ENCODE peak calls at places on chromosomes 3 and 15, in six cellular contexts. L is body of pancreas, Y is foreskin keratinocyte, H is fibroblast of mammary gland, P is bronchial epithelial cell, B is A549. S is an unnamed sample.

GRCh38 chr3:148083501-148084267 is 614.0 kb upstream of the AGTR1 start:
- DNase-seq in L (no peak), Y (no peak), H (no peak), P (no peak), B (no peak), S (no peak)

GRCh38 chr3:193948459-193948858 is 187.5 kb upstream of the HES1 start:
- DNase-seq in L (no peak), Y (no peak), H (no peak), P (no peak), B (no peak), S (no peak)

GRCh38 chr15:55132672-55133071 is 64.1 kb downstream of the RSL24D1 start:
- DNase-seq in L (no peak), Y (no peak), H (no peak), P (no peak), B (no peak), S (no peak)

GRCh38 chr3:125280966-125281365 is 68.4 kb upstream of the SLC12A8 start:
- DNase-seq in L (no peak), Y (peak), H (peak), P (peak), B (no peak), S (peak)

GRCh38 chr3:129441782-129442181 is 1.8 kb downstream of the IFT122 start:
- DNase-seq in L (peak), Y (no peak), H (peak), P (no peak), B (no peak), S (no peak)

GRCh38 chr15:45386420-45386819 is 8.1 kb upstream of the GATM start:
- DNase-seq in L (peak), Y (no peak), H (no peak), P (peak), B (no peak), S (no peak)

GRCh38 chr15:77111813-77112212 is 40.9 kb upstream of the TSPAN3 start:
- DNase-seq in L (no peak), Y (no peak), H (no peak), P (no peak), B (no peak), S (no peak)

GRCh38 chr15:91142097-91142744 is 42.2 kb downstream of the SV2B start:
- DNase-seq in L (peak), Y (peak), H (peak), P (peak), B (peak), S (peak)

GRCh38 chr3:134361162-134361831 is 12.9 kb downstream of the AMOTL2 start:
- DNase-seq in L (no peak), Y (no peak), H (no peak), P (no peak), B (no peak), S (no peak)

GRCh38 chr3:169354774-169355501 is 308.6 kb downstream of the MECOM start:
- DNase-seq in L (no peak), Y (no peak), H (no peak), P (no peak), B (no peak), S (no peak)

GRCh38 chr15:96341465-96342142 is 11.1 kb downstream of the NR2F2 start:
- DNase-seq in L (peak), Y (no peak), H (peak), P (no peak), B (no peak), S (no peak)

GRCh38 chr15:99442268-99442897 is 123.4 kb upstream of the MEF2A start:
- DNase-seq in L (no peak), Y (peak), H (peak), P (peak), B (peak), S (peak)

GRCh38 chr3:62665627-62666433 is 209.4 kb downstream of the CADPS start:
- DNase-seq in L (peak), Y (peak), H (peak), P (peak), B (peak), S (peak)

GRCh38 chr15:33581032-33581431 is 270.3 kb downstream of the RYR3 start:
- DNase-seq in L (no peak), Y (peak), H (peak), P (peak), B (no peak), S (no peak)

GRCh38 chr15:41494190-41494921 is 682 bp downstream of the ITPKA start:
- DNase-seq in L (peak), Y (no peak), H (no peak), P (no peak), B (peak), S (peak)

GRCh38 chr3:34568766-34569165 is 770.3 kb downstream of the PDCD6IP start:
- DNase-seq in L (no peak), Y (no peak), H (no peak), P (peak), B (no peak), S (no peak)

GRCh38 chr3:9351709-9352126 is 11.1 kb upstream of the THUMPD3 start:
- DNase-seq in L (no peak), Y (peak), H (no peak), P (peak), B (no peak), S (peak)

DNA sequence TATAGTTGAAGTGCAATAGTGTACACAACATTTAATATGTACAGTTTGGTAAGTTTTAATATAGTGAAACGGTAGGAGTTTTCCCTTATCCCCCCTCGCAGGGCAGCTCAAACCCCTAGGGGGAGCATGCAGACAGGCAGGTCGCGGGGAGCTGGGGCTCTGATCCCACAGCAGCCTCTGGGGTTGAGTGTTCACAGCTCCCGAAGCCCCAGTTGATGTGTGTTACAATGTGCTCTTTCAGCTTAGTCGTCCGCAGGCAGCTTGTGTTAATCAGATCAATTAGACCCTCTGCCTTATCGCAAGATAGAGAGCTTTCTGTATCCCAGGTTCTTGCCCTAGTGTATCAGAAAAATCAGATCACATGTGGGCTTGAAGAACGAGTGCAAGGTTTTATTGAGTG is 143.1 kb upstream of the CHRNA7 start:
- DNase-seq in L (no peak), Y (no peak), H (no peak), P (no peak), B (no peak), S (no peak)
- TF ChIP-seq CTCF in L (no peak), Y (no peak), H (no peak), P (no peak), B (no peak), S (no peak)

GRCh38 chr3:141410408-141410807 is 42.1 kb downstream of the ZBTB38 start:
- DNase-seq in L (peak), Y (no peak), H (peak), P (no peak), B (no peak), S (no peak)
- TF ChIP-seq CTCF in L (no peak), Y (no peak), H (no peak), P (no peak), B (no peak), S (no peak)

DNA sequence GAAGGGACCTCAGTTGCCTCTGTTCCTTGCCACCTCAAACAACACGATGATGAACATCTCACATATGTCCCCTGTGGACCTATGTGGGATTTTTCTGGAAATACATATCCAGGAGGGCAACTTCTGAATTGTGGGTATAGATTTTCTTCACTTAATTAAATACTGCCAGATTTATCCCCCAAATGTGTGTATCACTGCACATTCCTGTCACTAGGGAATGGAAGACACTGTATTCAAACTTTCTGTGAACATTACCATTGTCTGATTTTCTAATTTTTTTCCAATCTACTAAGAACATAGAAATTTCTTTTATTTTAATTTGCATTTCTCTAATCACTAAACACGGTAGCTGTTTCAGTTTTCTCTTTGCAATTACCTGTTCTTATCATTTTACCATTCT is 102.0 kb upstream of the MRPS22 start:
- DNase-seq in L (no peak), Y (no peak), H (no peak), P (no peak), B (no peak), S (no peak)
- TF ChIP-seq CTCF in L (no peak), Y (peak), H (peak), P (no peak), B (no peak), S (no peak)

GRCh38 chr15:89578146-89578545 is 2.9 kb downstream of the TICRR start:
- DNase-seq in L (no peak), Y (no peak), H (no peak), P (no peak), B (no peak), S (no peak)

GRCh38 chr15:89577776-89578115 is 2.5 kb downstream of the TICRR start:
- DNase-seq in L (no peak), Y (no peak), H (no peak), P (no peak), B (no peak), S (no peak)

GRCh38 chr15:89575656-89576416 is 567 bp downstream of the TICRR start:
- DNase-seq in L (no peak), Y (no peak), H (peak), P (peak), B (no peak), S (peak)

GRCh38 chr15:89576417-89576773 is 1.1 kb downstream of the TICRR start:
- DNase-seq in L (no peak), Y (peak), H (peak), P (no peak), B (no peak), S (no peak)

GRCh38 chr15:89575146-89575655 is at the start of gene TICRR:
- DNase-seq in L (peak), Y (peak), H (peak), P (peak), B (peak), S (peak)
- TF ChIP-seq CTCF in L (no peak), Y (no peak), H (no peak), P (no peak), B (no peak), S (no peak)

GRCh38 chr3:27357665-27358258 is 11.4 kb downstream of the NEK10 start:
- DNase-seq in L (peak), Y (no peak), H (peak), P (peak), B (peak), S (peak)
- TF ChIP-seq CTCF in L (peak), Y (peak), H (peak), P (peak), B (peak), S (no peak)

DNA sequence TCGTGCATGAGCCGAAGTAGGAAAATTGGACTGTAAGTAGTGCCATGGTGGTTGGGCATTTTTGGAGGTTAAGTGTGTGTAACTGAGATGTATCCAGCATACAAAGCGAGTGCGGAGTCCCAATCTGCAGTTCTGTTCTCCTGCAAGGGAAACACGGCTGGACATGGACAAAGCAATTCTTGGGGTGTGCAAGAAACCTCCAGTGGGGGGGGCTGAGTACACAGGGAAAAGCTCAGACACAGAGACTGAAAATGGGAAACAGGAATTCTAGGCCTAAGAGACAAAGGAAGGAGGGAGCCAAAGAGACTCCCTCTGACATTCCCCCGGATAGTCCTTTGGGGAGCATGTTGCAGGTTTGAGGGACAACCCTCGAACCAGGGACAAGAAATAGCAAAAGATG is 83.2 kb upstream of the PLSCR4 start:
- DNase-seq in L (peak), Y (no peak), H (peak), P (peak), B (no peak), S (peak)
- TF ChIP-seq CTCF in L (no peak), Y (peak), H (peak), P (peak), B (peak), S (peak)

DNA sequence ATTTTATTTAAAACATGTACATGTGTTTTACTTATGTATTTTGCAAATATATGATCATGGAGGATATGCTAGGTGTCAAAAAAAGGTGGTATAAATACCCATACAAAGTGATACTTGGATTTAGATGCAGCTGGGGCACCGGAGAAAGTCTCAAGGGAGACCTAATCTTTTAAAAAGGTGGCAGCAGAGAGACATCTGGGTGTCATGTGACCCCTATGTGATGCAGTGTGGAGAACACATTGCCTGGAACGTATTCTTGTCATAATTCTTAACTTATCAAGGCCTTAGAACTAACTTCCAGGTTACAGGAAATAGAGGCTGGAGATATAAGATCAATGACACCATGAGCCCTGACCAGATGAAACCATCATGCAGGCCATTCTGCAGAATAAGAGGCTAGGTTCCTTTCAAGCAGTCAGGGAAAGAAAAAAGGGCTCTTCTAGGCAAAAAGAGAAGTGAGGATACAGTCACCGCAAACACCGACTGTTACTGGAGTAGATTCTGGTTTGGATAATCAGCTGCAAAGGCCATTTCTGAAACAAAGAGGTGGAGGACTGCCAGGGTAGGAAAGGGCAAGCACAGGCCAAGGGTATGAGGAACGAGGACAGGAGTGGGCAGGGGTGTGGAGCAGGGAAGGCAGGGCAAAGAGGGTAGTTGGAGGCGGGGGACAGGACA is 100.6 kb downstream of the OXNAD1 start:
- DNase-seq in L (no peak), Y (no peak), H (no peak), P (no peak), B (no peak), S (no peak)
- TF ChIP-seq CTCF in L (no peak), Y (no peak), H (no peak), P (no peak), B (no peak), S (no peak)

GRCh38 chr3:17195856-17196604 is 311.3 kb downstream of the PLCL2 start:
- DNase-seq in L (no peak), Y (no peak), H (peak), P (peak), B (no peak), S (no peak)
- TF ChIP-seq CTCF in L (no peak), Y (no peak), H (no peak), P (no peak), B (no peak), S (no peak)